ENCODE peak calls at places on chromosomes 1 and 21, in eight cellular contexts. G is left lung, L is mucosa of gallbladder, K is right lobe of liver, D is heart left ventricle, S is NCI-H2107, A is HTR-8/SVneo, C is amygdala. I is an unnamed sample.

GRCh38 chr1:97174039-97174704 is 452.6 kb downstream of the PTBP2 start:
- DNase-seq in A (no peak), S (no peak), C (no peak), D (no peak), L (no peak), K (no peak), G (no peak), I (no peak)

GRCh38 chr1:238223067-238223640 is 332.4 kb upstream of the ZP4 start:
- DNase-seq in S (no peak), A (peak), K (no peak), D (no peak), G (no peak), L (no peak), C (no peak), I (no peak)

GRCh38 chr1:36156329-36157114 is 562 bp downstream of the MAP7D1 start:
- DNase-seq in D (peak), A (no peak), S (no peak), L (peak), K (peak), C (peak), G (peak), I (no peak)

GRCh38 chr21:33944185-33944763 is 28.7 kb upstream of the ATP5PO start:
- DNase-seq in S (no peak), C (no peak), A (no peak), D (no peak), K (no peak), G (no peak), L (no peak), I (no peak)

GRCh38 chr1:205168291-205168690 is 43.2 kb downstream of the DSTYK start:
- DNase-seq in K (no peak), G (no peak), A (no peak), C (no peak), D (no peak), L (no peak), S (no peak), I (no peak)

GRCh38 chr1:229273507-229274232 is 2.8 kb downstream of the RAB4A start:
- DNase-seq in C (no peak), L (peak), G (no peak), A (no peak), S (no peak), K (peak), D (no peak), I (no peak)

GRCh38 chr1:53065391-53065790 is 3.4 kb downstream of the PODN start:
- DNase-seq in D (no peak), C (no peak), A (no peak), S (no peak), G (peak), K (no peak), L (peak), I (no peak)

GRCh38 chr1:90396917-90397316 is 320.2 kb downstream of the BARHL2 start:
- DNase-seq in D (no peak), L (no peak), A (no peak), K (no peak), C (no peak), G (no peak), S (no peak), I (no peak)

GRCh38 chr1:44660176-44660575 is 14.1 kb downstream of the TMEM53 start:
- DNase-seq in G (no peak), K (peak), A (no peak), S (peak), L (peak), C (peak), D (peak), I (no peak)

GRCh38 chr1:183328371-183328770 is 89.8 kb downstream of the NMNAT2 start:
- DNase-seq in D (no peak), K (no peak), L (no peak), C (no peak), S (no peak), G (no peak), A (no peak), I (no peak)

GRCh38 chr1:231639819-231640218 is 13.2 kb downstream of the DISC1 start:
- DNase-seq in C (no peak), S (no peak), A (no peak), D (no peak), L (no peak), G (no peak), K (no peak), I (no peak)

GRCh38 chr1:205512059-205513045 is 7.9 kb downstream of the CDK18 start:
- DNase-seq in C (peak), L (peak), K (no peak), A (no peak), S (no peak), D (peak), G (no peak), I (no peak)

GRCh38 chr1:22741118-22741517 is 30.5 kb downstream of the EPHB2 start:
- DNase-seq in S (no peak), D (no peak), K (no peak), A (no peak), G (no peak), L (no peak), C (no peak), I (no peak)

GRCh38 chr1:77015748-77016341 is 148.6 kb downstream of the ST6GALNAC5 start:
- DNase-seq in G (no peak), K (no peak), A (no peak), C (no peak), S (no peak), L (no peak), D (no peak), I (no peak)

GRCh38 chr1:175015243-175015642 is 8.0 kb downstream of the MRPS14 start:
- DNase-seq in G (no peak), A (no peak), L (no peak), K (no peak), S (no peak), D (no peak), C (no peak), I (no peak)

GRCh38 chr1:178126790-178127189 is 32.9 kb downstream of the RASAL2 start:
- DNase-seq in S (no peak), D (no peak), K (no peak), A (peak), C (no peak), L (peak), G (no peak), I (peak)

GRCh38 chr1:228341814-228342626 is 64.6 kb downstream of the TRIM11 start:
- DNase-seq in S (no peak), D (peak), G (peak), L (no peak), C (no peak), A (no peak), K (peak), I (no peak)

GRCh38 chr1:78061825-78062523 is 16.2 kb downstream of the GIPC2 start:
- DNase-seq in L (no peak), A (no peak), D (no peak), K (no peak), S (no peak), G (no peak), C (no peak), I (peak)

GRCh38 chr1:216183427-216183826 is 239.8 kb downstream of the USH2A start:
- DNase-seq in K (no peak), A (peak), C (no peak), L (no peak), D (no peak), G (no peak), S (no peak), I (peak)

GRCh38 chr1:3473381-3473844 is 18.9 kb downstream of the ARHGEF16 start:
- DNase-seq in L (no peak), G (peak), K (no peak), S (no peak), A (peak), D (no peak), C (no peak), I (peak)

GRCh38 chr1:201683397-201683796 is 144.5 kb downstream of the NAV1 start:
- DNase-seq in L (no peak), C (no peak), D (no peak), K (no peak), S (no peak), G (no peak), A (no peak), I (no peak)

GRCh38 chr1:227779021-227779441 is 36.4 kb upstream of the PRSS38 start:
- DNase-seq in S (no peak), D (peak), L (no peak), A (no peak), K (peak), C (no peak), G (peak), I (no peak)

GRCh38 chr1:172870901-172871606 is 179.7 kb downstream of the TNFSF18 start:
- DNase-seq in C (no peak), L (no peak), G (no peak), D (no peak), K (no peak), A (no peak), S (no peak), I (no peak)

I was measured in BJ.